ENCODE peak calls at places on chromosomes 3 and 15, in seven cellular contexts. One of them, this sample, is unnamed.

GRCh38 chr3:37949866-37950265 is 40.7 kb upstream of the VILL start:
- DNase-seq in hypothalamus: peak
- DNase-seq in stimulated activated CD8-positive, alpha-beta memory T cell treated with anti-CD3 and anti-CD28 coated beads, Interleukin-4, amount 100 ng/mL, for 24 hours: no peak
- DNase-seq in NCI-H2029 treated with DMSO at 0.1 percent for 48 hours: no peak
- DNase-seq in fibroblast of mammary gland: peak
- DNase-seq in pancreas: no peak
- DNase-seq in NCI-H1105: no peak
- DNase-seq in this sample: peak

GRCh38 chr3:147651107-147651506 is 241.9 kb downstream of the ZIC1 start:
- DNase-seq in hypothalamus: no peak
- DNase-seq in stimulated activated CD8-positive, alpha-beta memory T cell treated with anti-CD3 and anti-CD28 coated beads, Interleukin-4, amount 100 ng/mL, for 24 hours: no peak
- DNase-seq in NCI-H2029 treated with DMSO at 0.1 percent for 48 hours: no peak
- DNase-seq in fibroblast of mammary gland: peak
- DNase-seq in pancreas: no peak
- DNase-seq in NCI-H1105: no peak
- DNase-seq in this sample: no peak

GRCh38 chr15:66831801-66832390 is 129.9 kb downstream of the SMAD6 start:
- DNase-seq in hypothalamus: no peak
- DNase-seq in stimulated activated CD8-positive, alpha-beta memory T cell treated with anti-CD3 and anti-CD28 coated beads, Interleukin-4, amount 100 ng/mL, for 24 hours: no peak
- DNase-seq in NCI-H2029 treated with DMSO at 0.1 percent for 48 hours: no peak
- DNase-seq in fibroblast of mammary gland: no peak
- DNase-seq in pancreas: no peak
- DNase-seq in NCI-H1105: no peak
- DNase-seq in this sample: no peak

GRCh38 chr3:134985841-134986520 is 190.9 kb downstream of the EPHB1 start:
- DNase-seq in hypothalamus: no peak
- DNase-seq in stimulated activated CD8-positive, alpha-beta memory T cell treated with anti-CD3 and anti-CD28 coated beads, Interleukin-4, amount 100 ng/mL, for 24 hours: no peak
- DNase-seq in NCI-H2029 treated with DMSO at 0.1 percent for 48 hours: no peak
- DNase-seq in fibroblast of mammary gland: peak
- DNase-seq in pancreas: no peak
- DNase-seq in NCI-H1105: no peak
- DNase-seq in this sample: no peak

GRCh38 chr3:119206611-119207511 is 33.5 kb downstream of the UPK1B start:
- DNase-seq in hypothalamus: no peak
- DNase-seq in stimulated activated CD8-positive, alpha-beta memory T cell treated with anti-CD3 and anti-CD28 coated beads, Interleukin-4, amount 100 ng/mL, for 24 hours: no peak
- DNase-seq in NCI-H2029 treated with DMSO at 0.1 percent for 48 hours: no peak
- DNase-seq in fibroblast of mammary gland: no peak
- DNase-seq in pancreas: peak
- DNase-seq in NCI-H1105: peak
- DNase-seq in this sample: no peak

GRCh38 chr3:98743071-98743470 is 20.1 kb upstream of the ST3GAL6 start:
- DNase-seq in hypothalamus: no peak
- DNase-seq in stimulated activated CD8-positive, alpha-beta memory T cell treated with anti-CD3 and anti-CD28 coated beads, Interleukin-4, amount 100 ng/mL, for 24 hours: no peak
- DNase-seq in NCI-H2029 treated with DMSO at 0.1 percent for 48 hours: no peak
- DNase-seq in fibroblast of mammary gland: no peak
- DNase-seq in pancreas: no peak
- DNase-seq in NCI-H1105: no peak
- DNase-seq in this sample: peak

GRCh38 chr3:87196879-87197278 is 30.2 kb upstream of the CHMP2B start:
- DNase-seq in hypothalamus: no peak
- DNase-seq in stimulated activated CD8-positive, alpha-beta memory T cell treated with anti-CD3 and anti-CD28 coated beads, Interleukin-4, amount 100 ng/mL, for 24 hours: no peak
- DNase-seq in NCI-H2029 treated with DMSO at 0.1 percent for 48 hours: no peak
- DNase-seq in fibroblast of mammary gland: no peak
- DNase-seq in pancreas: no peak
- DNase-seq in NCI-H1105: no peak
- DNase-seq in this sample: no peak

GRCh38 chr3:71713041-71713440 is 12.2 kb downstream of the EIF4E3 start:
- DNase-seq in hypothalamus: no peak
- DNase-seq in stimulated activated CD8-positive, alpha-beta memory T cell treated with anti-CD3 and anti-CD28 coated beads, Interleukin-4, amount 100 ng/mL, for 24 hours: no peak
- DNase-seq in NCI-H2029 treated with DMSO at 0.1 percent for 48 hours: peak
- DNase-seq in fibroblast of mammary gland: no peak
- DNase-seq in pancreas: no peak
- DNase-seq in NCI-H1105: peak
- DNase-seq in this sample: no peak

GRCh38 chr3:194283218-194284006 is 67.7 kb downstream of the CPN2 start:
- DNase-seq in hypothalamus: no peak
- DNase-seq in stimulated activated CD8-positive, alpha-beta memory T cell treated with anti-CD3 and anti-CD28 coated beads, Interleukin-4, amount 100 ng/mL, for 24 hours: no peak
- DNase-seq in NCI-H2029 treated with DMSO at 0.1 percent for 48 hours: no peak
- DNase-seq in fibroblast of mammary gland: peak
- DNase-seq in pancreas: no peak
- DNase-seq in NCI-H1105: no peak
- DNase-seq in this sample: no peak

GRCh38 chr15:60651734-60652141 is 172.8 kb upstream of the ICE2 start:
- DNase-seq in hypothalamus: no peak
- DNase-seq in stimulated activated CD8-positive, alpha-beta memory T cell treated with anti-CD3 and anti-CD28 coated beads, Interleukin-4, amount 100 ng/mL, for 24 hours: no peak
- DNase-seq in NCI-H2029 treated with DMSO at 0.1 percent for 48 hours: peak
- DNase-seq in fibroblast of mammary gland: no peak
- DNase-seq in pancreas: no peak
- DNase-seq in NCI-H1105: peak
- DNase-seq in this sample: no peak

GRCh38 chr3:171640520-171641412 is 169.5 kb downstream of the PLD1 start:
- DNase-seq in hypothalamus: no peak
- DNase-seq in stimulated activated CD8-positive, alpha-beta memory T cell treated with anti-CD3 and anti-CD28 coated beads, Interleukin-4, amount 100 ng/mL, for 24 hours: no peak
- DNase-seq in NCI-H2029 treated with DMSO at 0.1 percent for 48 hours: no peak
- DNase-seq in fibroblast of mammary gland: peak
- DNase-seq in pancreas: no peak
- DNase-seq in NCI-H1105: no peak
- DNase-seq in this sample: no peak

GRCh38 chr3:139564290-139564861 is 24.8 kb upstream of the RBP1 start:
- DNase-seq in hypothalamus: no peak
- DNase-seq in stimulated activated CD8-positive, alpha-beta memory T cell treated with anti-CD3 and anti-CD28 coated beads, Interleukin-4, amount 100 ng/mL, for 24 hours: no peak
- DNase-seq in NCI-H2029 treated with DMSO at 0.1 percent for 48 hours: no peak
- DNase-seq in fibroblast of mammary gland: no peak
- DNase-seq in pancreas: no peak
- DNase-seq in NCI-H1105: no peak
- DNase-seq in this sample: no peak

GRCh38 chr3:25604107-25604805 is 60.5 kb downstream of the TOP2B start:
- DNase-seq in hypothalamus: no peak
- DNase-seq in stimulated activated CD8-positive, alpha-beta memory T cell treated with anti-CD3 and anti-CD28 coated beads, Interleukin-4, amount 100 ng/mL, for 24 hours: no peak
- DNase-seq in NCI-H2029 treated with DMSO at 0.1 percent for 48 hours: no peak
- DNase-seq in fibroblast of mammary gland: peak
- DNase-seq in pancreas: no peak
- DNase-seq in NCI-H1105: no peak
- DNase-seq in this sample: no peak

GRCh38 chr3:163671201-163671600 is 1407.1 kb downstream of the SI start:
- DNase-seq in hypothalamus: no peak
- DNase-seq in stimulated activated CD8-positive, alpha-beta memory T cell treated with anti-CD3 and anti-CD28 coated beads, Interleukin-4, amount 100 ng/mL, for 24 hours: no peak
- DNase-seq in NCI-H2029 treated with DMSO at 0.1 percent for 48 hours: no peak
- DNase-seq in fibroblast of mammary gland: no peak
- DNase-seq in pancreas: no peak
- DNase-seq in NCI-H1105: no peak
- DNase-seq in this sample: no peak

This sample was measured in left lung.